ENCODE peak calls at places on chromosomes 5 and 9, in nine cellular contexts. K is psoas muscle; B is CD8-positive, alpha-beta T cell; T is CD4-positive, CD25-positive, alpha-beta regulatory T cell; Y is H1; W is neural progenitor cell; U is breast epithelium; P is left ventricle myocardium inferior; D is thoracic aorta. E is an unnamed sample.

GRCh38 chr9:38371495-38371894 is 21.0 kb upstream of the ALDH1B1 start:
- DNase-seq in Y (no peak), B (no peak), D (no peak), T (peak; percentile 23), W (peak; percentile 21), K (no peak), U (no peak), P (no peak), E (peak; percentile 31)

GRCh38 chr9:136808781-136809158 is 1.0 kb downstream of the RABL6 start:
- DNase-seq in T (no peak), W (peak; percentile 43), D (no peak), Y (no peak), K (no peak), B (no peak), P (no peak), U (no peak), E (no peak)

GRCh38 chr9:93318441-93318840 is 133.0 kb upstream of the FAM120A start:
- DNase-seq in Y (no peak), B (no peak), K (no peak), T (no peak), D (no peak), P (no peak), U (no peak), W (no peak), E (peak; percentile 31)

GRCh38 chr9:74760031-74760700 is 127.6 kb downstream of the TRPM6 start:
- DNase-seq in B (no peak), U (no peak), P (no peak), K (no peak), D (no peak), T (no peak), W (no peak), Y (no peak), E (no peak)

GRCh38 chr5:41270423-41271251 is 57.3 kb upstream of the C6 start:
- DNase-seq in U (no peak), W (peak; percentile 62), K (no peak), Y (no peak), P (peak; percentile 26), T (no peak), D (no peak), B (no peak), E (no peak)

GRCh38 chr9:136690104-136690840 is 3.0 kb upstream of the AGPAT2 start:
- DNase-seq in P (peak; percentile 86), W (no peak), Y (no peak), K (peak; percentile 90), T (no peak), D (no peak), U (no peak), B (no peak), E (no peak)

GRCh38 chr9:76342862-76343261 is 51.4 kb downstream of the RFK start:
- DNase-seq in D (no peak), U (no peak), B (no peak), K (no peak), W (no peak), Y (no peak), P (no peak), T (no peak), E (no peak)

GRCh38 chr5:139809331-139809810 is 13.8 kb downstream of the PSD2 start:
- DNase-seq in K (peak; percentile 37), T (no peak), U (no peak), P (peak; percentile 7), W (no peak), B (no peak), D (no peak), Y (no peak), E (peak; percentile 54)

GRCh38 chr9:124392254-124392653 is 23.0 kb downstream of the PSMB7 start:
- DNase-seq in Y (no peak), B (no peak), T (no peak), U (no peak), W (no peak), K (peak; percentile 68), P (peak; percentile 26), D (no peak), E (no peak)

GRCh38 chr5:162852145-162852544 is 585.2 kb upstream of the CCNG1 start:
- DNase-seq in W (no peak), T (no peak), K (no peak), D (no peak), B (no peak), P (no peak), U (no peak), Y (no peak), E (no peak)

GRCh38 chr9:128553695-128554094 is 1.3 kb downstream of the SPTAN1 start:
- DNase-seq in Y (no peak), P (no peak), T (peak; percentile 6), K (no peak), D (no peak), W (no peak), B (no peak), U (no peak), E (no peak)

GRCh38 chr5:149938791-149939358 is 5.7 kb downstream of the PDE6A start:
- DNase-seq in Y (no peak), T (no peak), D (no peak), K (no peak), P (no peak), U (peak; percentile 69), B (no peak), W (no peak), E (peak; percentile 94)

GRCh38 chr5:54704825-54705224 is 187.3 kb downstream of the SNX18 start:
- DNase-seq in W (no peak), B (no peak), Y (no peak), K (no peak), T (no peak), P (no peak), D (no peak), U (no peak), E (no peak)

GRCh38 chr9:130963337-130963908 is 24.4 kb upstream of the FIBCD1 start:
- DNase-seq in P (no peak), B (no peak), T (no peak), D (no peak), W (no peak), U (no peak), Y (no peak), K (no peak), E (no peak)

GRCh38 chr5:177453852-177454396 is 7.3 kb downstream of the PRR7 start:
- DNase-seq in D (no peak), P (no peak), Y (no peak), K (no peak), U (no peak), T (no peak), B (no peak), W (no peak), E (no peak)

GRCh38 chr5:16774806-16775205 is 158.0 kb upstream of the RETREG1 start:
- DNase-seq in D (no peak), U (no peak), Y (no peak), T (no peak), K (no peak), B (no peak), P (no peak), W (no peak), E (no peak)

GRCh38 chr5:16773990-16774389 is 157.2 kb upstream of the RETREG1 start:
- DNase-seq in B (no peak), K (no peak), D (no peak), Y (no peak), W (peak; percentile 41), T (no peak), U (no peak), P (no peak), E (no peak)

GRCh38 chr5:16777432-16777831 is 158.7 kb downstream of the MYO10 start:
- DNase-seq in W (no peak), D (no peak), K (no peak), U (no peak), B (no peak), Y (no peak), T (no peak), P (no peak), E (no peak)

GRCh38 chr5:16782227-16782626 is 153.9 kb downstream of the MYO10 start:
- DNase-seq in T (no peak), D (no peak), U (no peak), Y (no peak), K (no peak), W (no peak), P (no peak), B (no peak), E (no peak)

DNA sequence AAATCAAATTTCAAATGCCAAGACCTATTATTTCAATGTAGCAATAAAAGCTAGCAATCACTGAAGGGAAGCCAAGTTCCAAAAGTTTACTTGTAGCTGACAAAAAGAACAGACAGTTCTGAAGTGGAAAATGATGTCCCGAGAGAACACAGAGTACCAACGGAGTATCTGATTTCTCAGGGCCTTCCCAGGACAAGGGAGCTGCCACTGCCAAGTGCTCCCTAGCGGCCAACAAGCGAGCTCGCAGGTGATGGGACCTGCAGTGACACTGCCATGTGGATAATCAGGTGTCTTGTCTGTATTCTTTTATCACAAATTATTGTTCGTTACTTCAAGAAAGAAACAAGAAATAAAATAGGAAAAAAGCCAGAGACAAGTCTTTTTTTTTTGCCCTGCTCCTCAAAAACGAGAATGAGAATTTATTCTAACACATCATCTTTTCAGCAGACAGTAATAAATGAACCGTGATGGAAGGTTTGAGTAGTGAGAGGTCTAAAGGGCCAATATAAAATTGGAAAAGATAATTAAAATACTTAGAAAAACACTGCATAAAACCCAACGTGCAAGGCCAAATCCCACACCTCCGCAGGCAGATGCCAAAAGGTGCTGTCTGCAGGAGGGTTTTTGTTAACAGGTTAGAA is 159.4 kb downstream of the MYO10 start:
- DNase-seq in B (no peak), Y (no peak), U (peak; percentile 65), K (peak; percentile 86), W (peak; percentile 60), P (no peak), D (no peak), T (no peak), E (no peak)
- H3K36me3 ChIP-seq in B (no peaks in the 10 kb centered on the region), Y (no peaks in the 10 kb centered on the region), U (no peaks in the 10 kb centered on the region), K (no peaks in the 10 kb centered on the region), W (peaks cover 5% of the 10 kb centered on the region), P (no peaks in the 10 kb centered on the region), D (no peaks in the 10 kb centered on the region), T (no peaks in the 10 kb centered on the region), E (peaks cover 86% of the 10 kb centered on the region)

DNA sequence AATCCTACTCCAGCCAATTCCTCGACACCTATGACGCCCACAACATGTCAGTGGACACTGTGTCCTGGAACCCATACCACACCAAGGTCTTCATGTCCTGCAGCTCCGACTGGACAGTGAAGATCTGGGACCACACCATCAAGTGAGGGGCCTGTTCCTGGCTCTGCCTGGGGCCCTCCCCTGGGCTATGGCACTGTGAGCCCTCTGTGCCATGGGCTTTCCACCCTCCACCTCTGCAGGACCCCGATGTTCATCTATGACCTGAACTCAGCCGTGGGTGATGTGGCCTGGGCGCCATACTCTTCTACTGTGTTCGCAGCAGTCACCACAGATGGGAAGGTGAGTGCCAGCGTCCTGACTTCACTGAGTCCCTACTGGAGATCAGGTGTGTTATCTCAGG is 8.4 kb downstream of the ENHO start:
- DNase-seq in D (no peak), T (no peak), U (no peak), K (no peak), Y (no peak), P (no peak), B (no peak), W (no peak), E (no peak)
- H3K4me1 ChIP-seq in D (no peaks in the 10 kb centered on the region), T (no peaks in the 10 kb centered on the region), U (no peaks in the 10 kb centered on the region), K (no peaks in the 10 kb centered on the region), Y (peaks cover 19% of the 10 kb centered on the region), P (no peaks in the 10 kb centered on the region), B (no peaks in the 10 kb centered on the region), W (peaks cover 25% of the 10 kb centered on the region), E (no peaks in the 10 kb centered on the region)

GRCh38 chr9:2340046-2340760 is 281.4 kb upstream of the VLDLR start:
- DNase-seq in Y (no peak), B (no peak), W (no peak), D (no peak), U (no peak), P (no peak), T (no peak), K (no peak), E (no peak)
- H3K4me3 ChIP-seq in Y (no peak overlapping the region), B (no peak overlapping the region), W (no peak overlapping the region), D (no peak overlapping the region), U (no peak overlapping the region), P (no peak overlapping the region), T (no peak overlapping the region), K (no peak overlapping the region), E (no peak overlapping the region)

GRCh38 chr5:81401266-81401665 is 7.3 kb upstream of the ACOT12 start:
- DNase-seq in P (no peak), W (no peak), B (no peak), U (no peak), Y (no peak), K (no peak), T (no peak), D (no peak), E (no peak)
- H3K36me3 ChIP-seq in P (no peaks in the 10 kb centered on the region), W (no peaks in the 10 kb centered on the region), B (no peaks in the 10 kb centered on the region), U (no peaks in the 10 kb centered on the region), Y (no peaks in the 10 kb centered on the region), K (no peaks in the 10 kb centered on the region), T (no peaks in the 10 kb centered on the region), D (no peaks in the 10 kb centered on the region), E (no peaks in the 10 kb centered on the region)

E was measured in RWPE2.